ENCODE peak calls at places on chromosomes 11 and 22, in eight cellular contexts. N is LoVo; P is CD4-positive, CD25-positive, alpha-beta regulatory T cell; B is activated naive CD4-positive, alpha-beta T cell treated with anti-CD3 and anti-CD28 coated beads for 36 hours; S is NCI-H1092; O is NCI-H2081; R is left cardiac atrium; C is KG1. K is an unnamed sample.

GRCh38 chr11:107446822-107447431 is 10.7 kb downstream of the CWF19L2 start:
- DNase-seq in N (no peak), P (no peak), S (no peak), R (no peak), C (no peak), B (no peak), O (no peak), K (no peak)

GRCh38 chr11:78338138-78338537 is 79.5 kb downstream of the GAB2 start:
- DNase-seq in P (no peak), B (no peak), S (no peak), C (no peak), O (no peak), R (no peak), N (no peak), K (peak; percentile 67)

GRCh38 chr11:84993386-84993785 is 633.8 kb downstream of the DLG2 start:
- DNase-seq in O (no peak), C (no peak), P (no peak), N (no peak), S (no peak), R (no peak), B (no peak), K (peak; percentile 13)

GRCh38 chr11:71331631-71332030 is 79.3 kb upstream of the SHANK2 start:
- DNase-seq in P (no peak), B (no peak), O (no peak), S (no peak), N (no peak), R (no peak), C (no peak), K (no peak)

GRCh38 chr22:31079095-31079642 is 1.9 kb upstream of the SMTN start:
- DNase-seq in C (no peak), S (no peak), N (no peak), B (no peak), R (no peak), P (no peak), O (no peak), K (no peak)

GRCh38 chr11:30724274-30724673 is 138.1 kb upstream of the MPPED2 start:
- DNase-seq in N (no peak), P (no peak), O (no peak), S (no peak), C (no peak), B (no peak), R (no peak), K (no peak)

GRCh38 chr11:7270233-7270760 is 18.6 kb downstream of the SYT9 start:
- DNase-seq in P (no peak), R (no peak), N (no peak), O (no peak), B (no peak), S (no peak), C (no peak), K (no peak)

GRCh38 chr11:57698843-57699365 is 13.1 kb downstream of the MED19 start:
- DNase-seq in R (no peak), B (no peak), O (no peak), N (no peak), P (no peak), S (no peak), C (no peak), K (no peak)

GRCh38 chr22:20584872-20585639 is 77.6 kb downstream of the MED15 start:
- DNase-seq in B (no peak), S (peak; percentile 32), P (no peak), N (no peak), C (no peak), O (no peak), R (no peak), K (no peak)

GRCh38 chr11:128174465-128175101 is 412.8 kb downstream of the ETS1 start:
- DNase-seq in B (no peak), S (no peak), N (no peak), O (no peak), P (no peak), C (no peak), R (no peak), K (no peak)

GRCh38 chr11:105991888-105992287 is 30.2 kb downstream of the MSANTD4 start:
- DNase-seq in S (no peak), P (no peak), C (no peak), O (no peak), N (no peak), B (no peak), R (no peak), K (no peak)

GRCh38 chr22:24444251-24444650 is 16.9 kb downstream of the ADORA2A start:
- DNase-seq in B (no peak), O (no peak), C (no peak), R (no peak), P (no peak), S (no peak), N (no peak), K (no peak)

GRCh38 chr11:134543144-134544044 is 131.4 kb upstream of the B3GAT1 start:
- DNase-seq in S (no peak), N (no peak), B (no peak), P (no peak), O (no peak), C (no peak), R (no peak), K (no peak)

GRCh38 chr11:126137146-126137545 is 74.3 kb downstream of the RPUSD4 start:
- DNase-seq in R (no peak), P (no peak), N (no peak), S (no peak), C (no peak), O (no peak), B (no peak), K (no peak)

GRCh38 chr11:95790933-95791247 is 592 bp downstream of the CEP57 start:
- DNase-seq in B (peak; percentile 75), R (peak; percentile 68), O (peak; percentile 68), N (peak; percentile 62), P (peak; percentile 80), C (peak; percentile 62), S (peak; percentile 52), K (peak; percentile 63)

GRCh38 chr22:44181033-44181911 is 547 bp downstream of the PARVG start:
- DNase-seq in C (peak; percentile 70), N (no peak), B (peak; percentile 68), P (peak; percentile 78), R (no peak), O (no peak), S (no peak), K (no peak)

GRCh38 chr22:42439821-42440674 is 7.8 kb upstream of the NFAM1 start:
- DNase-seq in O (no peak), B (peak; percentile 39), C (no peak), R (peak; percentile 53), N (no peak), S (no peak), P (peak; percentile 20), K (no peak)

GRCh38 chr11:134024420-134025085 is 44.3 kb upstream of the JAM3 start:
- DNase-seq in O (no peak), P (no peak), B (peak; percentile 26), C (no peak), N (no peak), S (no peak), R (no peak), K (no peak)

GRCh38 chr11:110712643-110713468 is 619 bp upstream of the ARHGAP20 start:
- DNase-seq in B (peak; percentile 25), R (peak; percentile 22), N (no peak), C (no peak), S (peak; percentile 65), O (peak; percentile 75), P (no peak), K (peak; percentile 9)

GRCh38 chr11:7056828-7057513 is 31.8 kb upstream of the RBMXL2 start:
- DNase-seq in B (no peak), N (no peak), R (no peak), C (no peak), S (no peak), P (no peak), O (no peak), K (no peak)

GRCh38 chr11:93623179-93623578 is 38.3 kb upstream of the CEP295 start:
- DNase-seq in P (no peak), S (no peak), N (no peak), B (no peak), R (no peak), O (no peak), C (peak; percentile 23), K (no peak)

GRCh38 chr11:15367695-15368094 is 253.0 kb downstream of the INSC start:
- DNase-seq in R (no peak), C (no peak), O (no peak), N (no peak), S (no peak), P (no peak), B (no peak), K (no peak)

GRCh38 chr11:12818333-12819015 is 144.3 kb downstream of the TEAD1 start:
- DNase-seq in C (no peak), N (no peak), P (no peak), R (no peak), B (no peak), S (no peak), O (no peak), K (no peak)

GRCh38 chr11:32316846-32317525 is 118.4 kb downstream of the WT1 start:
- DNase-seq in O (no peak), N (no peak), R (no peak), B (no peak), C (no peak), S (no peak), P (no peak), K (no peak)

GRCh38 chr11:38304926-38305325 is 1706.9 kb upstream of the RAG2 start:
- DNase-seq in B (no peak), P (no peak), N (no peak), C (no peak), S (no peak), O (no peak), R (no peak), K (no peak)

GRCh38 chr11:17275376-17276235 is 933 bp upstream of the NUCB2 start:
- DNase-seq in C (peak; percentile 13), O (no peak), N (no peak), B (peak; percentile 36), S (no peak), P (no peak), R (no peak), K (no peak)

GRCh38 chr11:6627762-6628241 is 8.6 kb upstream of the TPP1 start:
- DNase-seq in N (no peak), C (no peak), R (no peak), S (no peak), P (peak; percentile 64), O (no peak), B (peak; percentile 55), K (no peak)

GRCh38 chr11:64146036-64146943 is 19.6 kb downstream of the MACROD1 start:
- DNase-seq in C (peak; percentile 45), O (no peak), S (no peak), N (no peak), P (peak; percentile 77), B (peak; percentile 75), R (no peak), K (no peak)

GRCh38 chr11:9748361-9748970 is 84.6 kb downstream of the SWAP70 start:
- DNase-seq in B (peak; percentile 77), P (peak; percentile 88), N (no peak), O (peak; percentile 51), R (peak; percentile 57), S (peak; percentile 31), C (peak; percentile 46), K (no peak)

GRCh38 chr11:56013805-56014204 is 13.6 kb upstream of the OR5AS1 start:
- DNase-seq in B (no peak), O (no peak), N (no peak), S (no peak), P (no peak), C (no peak), R (no peak), K (no peak)

GRCh38 chr11:2581151-2581930 is 118.5 kb downstream of the KCNQ1OT1 start:
- DNase-seq in N (no peak), B (no peak), C (no peak), O (no peak), R (peak; percentile 7), S (no peak), P (no peak), K (no peak)

GRCh38 chr11:8106679-8107078 is 25.7 kb downstream of the TUB start:
- DNase-seq in N (no peak), C (no peak), S (no peak), P (no peak), R (no peak), B (no peak), O (no peak), K (no peak)

GRCh38 chr11:112795142-112795815 is 165.9 kb upstream of the NCAM1 start:
- DNase-seq in R (peak; percentile 29), O (peak; percentile 21), N (peak; percentile 52), B (peak; percentile 55), S (no peak), P (peak; percentile 11), C (peak; percentile 63), K (no peak)

GRCh38 chr11:111586305-111586915 is 15.8 kb upstream of the SIK2 start:
- DNase-seq in O (peak; percentile 60), N (peak; percentile 62), B (peak; percentile 69), P (peak; percentile 74), C (peak; percentile 49), S (peak; percentile 43), R (no peak), K (peak; percentile 21)